ENCODE peak calls at places on chromosome 18, in four cellular contexts. X is AG08396, L is ACHN, A is LHCN-M2. Q is an unnamed sample.

GRCh38 chr18:50401888-50402287 is 27.0 kb downstream of the SKA1 start:
- DNase-seq in X (peak; percentile 44), L (no peak), A (peak; percentile 10), Q (peak; percentile 44)

GRCh38 chr18:8232791-8233190 is 376.4 kb upstream of the RAB12 start:
- DNase-seq in X (no peak), L (no peak), A (no peak), Q (no peak)

GRCh38 chr18:78913830-78914585 is 65.6 kb upstream of the SALL3 start:
- DNase-seq in X (no peak), L (no peak), A (no peak), Q (no peak)

GRCh38 chr18:48781990-48782368 is 168.8 kb downstream of the SMAD7 start:
- DNase-seq in X (no peak), L (no peak), A (no peak), Q (no peak)

GRCh38 chr18:8455661-8456614 is 153.3 kb upstream of the RAB12 start:
- DNase-seq in X (no peak), L (no peak), A (no peak), Q (peak; percentile 4)

GRCh38 chr18:76686737-76687231 is 135.6 kb upstream of the ZNF236 start:
- DNase-seq in X (peak; percentile 81), L (peak; percentile 64), A (peak; percentile 27), Q (peak; percentile 80)

GRCh38 chr18:28995319-28995718 is 818.4 kb upstream of the CDH2 start:
- DNase-seq in X (no peak), L (peak; percentile 2), A (peak; percentile 12), Q (no peak)

GRCh38 chr18:21112140-21112473 is 494 bp upstream of the ROCK1 start:
- DNase-seq in X (no peak), L (no peak), A (no peak), Q (no peak)

GRCh38 chr18:79533146-79533545 is 137.4 kb downstream of the NFATC1 start:
- DNase-seq in X (no peak), L (no peak), A (peak; percentile 6), Q (no peak)

GRCh38 chr18:25658476-25658875 is 306.5 kb upstream of the ZNF521 start:
- DNase-seq in X (no peak), L (no peak), A (no peak), Q (no peak)

GRCh38 chr18:8788503-8789429 is 83.4 kb downstream of the MTCL1 start:
- DNase-seq in X (no peak), L (no peak), A (no peak), Q (no peak)

Q was measured in SHP77 treated with DMSO at 0.1 percent for 48 hours.